ENCODE peak calls at places on chromosomes 12 and 14, in six cellular contexts. E, N, A, C, H and B are unnamed samples.

GRCh38 chr12:113334786-113335539 is at the start of gene SLC8B1:
- DNase-seq in E (peak; percentile 90), N (peak; percentile 93), A (peak; percentile 13), C (peak; percentile 93), H (peak; percentile 86), B (peak; percentile 95)

GRCh38 chr14:64845878-64846277 is 33.8 kb downstream of the SPTB start:
- DNase-seq in E (no peak), N (no peak), A (no peak), C (no peak), H (no peak), B (no peak)

GRCh38 chr14:33814010-33814409 is 136.9 kb downstream of the EGLN3 start:
- DNase-seq in E (no peak), N (no peak), A (no peak), C (no peak), H (no peak), B (no peak)

GRCh38 chr14:20631023-20631820 is 10.3 kb downstream of the OR6S1 start:
- DNase-seq in E (no peak), N (no peak), A (no peak), C (peak; percentile 86), H (peak; percentile 69), B (no peak)

GRCh38 chr12:109937371-109937770 is 37.3 kb downstream of the TCHP start:
- DNase-seq in E (no peak), N (no peak), A (no peak), C (no peak), H (no peak), B (no peak)

GRCh38 chr12:98699568-98699967 is 54.5 kb downstream of the APAF1 start:
- DNase-seq in E (no peak), N (no peak), A (no peak), C (no peak), H (no peak), B (no peak)

GRCh38 chr12:32298917-32299316 is 100.4 kb upstream of the FGD4 start:
- DNase-seq in E (no peak), N (no peak), A (no peak), C (no peak), H (no peak), B (no peak)

GRCh38 chr12:131422744-131423143 is 288.1 kb upstream of the SFSWAP start:
- DNase-seq in E (no peak), N (no peak), A (no peak), C (no peak), H (no peak), B (no peak)

GRCh38 chr14:24920265-24921080 is 129.5 kb downstream of the STXBP6 start:
- DNase-seq in E (no peak), N (no peak), A (no peak), C (no peak), H (no peak), B (no peak)

GRCh38 chr14:77319416-77319815 is 1.3 kb downstream of the POMT2 start:
- DNase-seq in E (no peak), N (no peak), A (no peak), C (peak; percentile 49), H (no peak), B (no peak)

GRCh38 chr14:67464856-67465255 is 23.7 kb downstream of the TMEM229B start:
- DNase-seq in E (no peak), N (no peak), A (no peak), C (no peak), H (no peak), B (no peak)

GRCh38 chr12:49893753-49894752 is 9.6 kb downstream of the FAIM2 start:
- DNase-seq in E (no peak), N (peak; percentile 36), A (no peak), C (peak; percentile 86), H (peak; percentile 42), B (no peak)

GRCh38 chr12:52203126-52203921 is 11.5 kb upstream of the KRT80 start:
- DNase-seq in E (peak; percentile 42), N (peak; percentile 76), A (no peak), C (peak; percentile 80), H (peak; percentile 66), B (peak; percentile 73)

GRCh38 chr12:107992870-107993451 is 136.1 kb upstream of the WSCD2 start:
- DNase-seq in E (no peak), N (no peak), A (no peak), C (peak; percentile 66), H (peak; percentile 27), B (no peak)

GRCh38 chr12:124876171-124876570 is 12.5 kb upstream of the SCARB1 start:
- DNase-seq in E (no peak), N (no peak), A (no peak), C (no peak), H (no peak), B (no peak)

GRCh38 chr12:124877423-124877822 is 13.8 kb upstream of the SCARB1 start:
- DNase-seq in E (no peak), N (no peak), A (no peak), C (no peak), H (no peak), B (no peak)

GRCh38 chr12:124881123-124881522 is 17.5 kb upstream of the SCARB1 start:
- DNase-seq in E (no peak), N (no peak), A (no peak), C (no peak), H (no peak), B (no peak)

GRCh38 chr12:124875803-124876132 is 12.1 kb upstream of the SCARB1 start:
- DNase-seq in E (no peak), N (no peak), A (no peak), C (no peak), H (no peak), B (no peak)

GRCh38 chr12:124878795-124879516 is 15.3 kb upstream of the SCARB1 start:
- DNase-seq in E (no peak), N (no peak), A (no peak), C (no peak), H (no peak), B (no peak)
- H3K4me1 ChIP-seq in E (no peaks in the 10 kb centered on the region), N (peaks cover 10% of the 10 kb centered on the region), A (no peaks in the 10 kb centered on the region), C (no peaks in the 10 kb centered on the region), H (peaks cover 23% of the 10 kb centered on the region), B (no peaks in the 10 kb centered on the region)

DNA sequence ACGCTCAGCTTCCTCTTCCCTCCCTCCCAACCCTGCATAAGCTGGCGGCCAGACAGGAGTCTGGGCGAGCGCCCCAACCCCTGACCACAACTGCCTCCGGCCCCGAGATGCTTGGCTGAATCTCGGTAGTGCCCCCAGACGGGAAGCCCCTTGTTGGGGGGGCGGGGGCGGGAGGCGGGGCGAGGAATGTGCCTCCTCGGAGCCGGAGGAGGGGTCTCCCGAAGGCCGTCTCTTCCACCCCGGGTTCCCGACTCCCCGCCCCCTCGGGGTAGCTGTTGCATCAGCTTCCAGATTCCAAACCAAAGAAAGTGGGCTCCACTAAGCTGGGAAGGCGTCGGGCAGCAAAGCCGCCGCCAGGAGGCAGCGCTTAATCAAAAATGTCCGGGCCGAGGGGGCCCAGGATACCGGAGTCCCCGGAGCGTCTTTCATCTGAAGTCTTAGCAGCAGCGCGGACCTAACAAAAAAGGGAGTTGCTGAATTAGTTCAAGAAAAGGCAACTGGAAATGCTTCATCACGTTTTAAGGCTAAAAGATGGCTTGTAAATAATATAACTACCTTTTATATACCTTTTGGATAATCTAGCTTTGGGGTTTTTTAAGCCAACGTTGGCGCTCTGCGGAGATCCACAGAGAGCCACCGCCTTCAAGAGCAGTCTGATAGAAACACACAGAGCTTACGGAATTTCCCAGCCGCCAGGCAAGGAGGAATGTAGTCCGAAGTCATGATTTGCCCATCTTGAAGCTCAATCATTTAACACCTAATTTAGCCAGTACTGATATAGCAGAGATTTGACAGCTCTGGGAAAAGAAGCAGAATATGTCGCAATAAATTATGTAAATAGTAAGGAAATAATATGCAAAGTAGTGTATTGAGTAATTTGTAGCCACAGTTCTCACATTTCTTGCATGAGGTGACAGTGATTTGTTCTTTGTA is 6.8 kb upstream of the MRPL52 start:
- DNase-seq in E (peak; percentile 74), N (peak; percentile 80), A (no peak), C (peak; percentile 89), H (peak; percentile 88), B (peak; percentile 88)
- H3K4me3 ChIP-seq in E (peak overlapping the region; percentile 62), N (peak overlapping the region; percentile 52), A (peak overlapping the region; percentile 49), C (peak overlapping the region; percentile 62), H (peak overlapping the region; percentile 33), B (peak overlapping the region; percentile 45)

GRCh38 chr14:89378119-89378518 is 38.9 kb downstream of the FOXN3 start:
- DNase-seq in E (no peak), N (no peak), A (no peak), C (no peak), H (peak; percentile 28), B (no peak)
- H3K9me3 ChIP-seq in E (peaks cover 6% of the 10 kb centered on the region), N (no peaks in the 10 kb centered on the region), A (no peaks in the 10 kb centered on the region), C (no peaks in the 10 kb centered on the region), H (no peaks in the 10 kb centered on the region), B (no peaks in the 10 kb centered on the region)

DNA sequence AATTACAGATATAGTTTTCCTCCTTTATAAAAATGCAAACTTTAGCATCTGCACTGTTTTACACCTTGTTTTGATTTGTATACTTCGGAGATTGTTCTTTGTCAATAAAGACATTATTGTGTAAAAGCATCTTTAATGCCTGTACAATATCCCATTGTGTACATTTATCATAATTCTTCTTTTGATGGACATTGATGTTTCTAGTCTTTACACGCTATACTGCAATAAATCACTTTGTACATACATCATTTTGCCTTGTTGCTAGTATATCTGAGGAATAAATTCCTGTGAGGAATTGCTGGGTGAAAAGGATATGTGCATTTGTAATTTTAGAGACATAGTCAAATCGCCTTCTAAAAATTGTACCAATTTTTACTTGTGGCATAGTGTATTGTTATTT is 30.4 kb downstream of the WDR20 start:
- DNase-seq in E (no peak), N (no peak), A (no peak), C (no peak), H (no peak), B (no peak)
- H3K4me1 ChIP-seq in E (peaks cover 54% of the 10 kb centered on the region), N (peaks cover 5% of the 10 kb centered on the region), A (no peaks in the 10 kb centered on the region), C (no peaks in the 10 kb centered on the region), H (peaks cover 6% of the 10 kb centered on the region), B (no peaks in the 10 kb centered on the region)

DNA sequence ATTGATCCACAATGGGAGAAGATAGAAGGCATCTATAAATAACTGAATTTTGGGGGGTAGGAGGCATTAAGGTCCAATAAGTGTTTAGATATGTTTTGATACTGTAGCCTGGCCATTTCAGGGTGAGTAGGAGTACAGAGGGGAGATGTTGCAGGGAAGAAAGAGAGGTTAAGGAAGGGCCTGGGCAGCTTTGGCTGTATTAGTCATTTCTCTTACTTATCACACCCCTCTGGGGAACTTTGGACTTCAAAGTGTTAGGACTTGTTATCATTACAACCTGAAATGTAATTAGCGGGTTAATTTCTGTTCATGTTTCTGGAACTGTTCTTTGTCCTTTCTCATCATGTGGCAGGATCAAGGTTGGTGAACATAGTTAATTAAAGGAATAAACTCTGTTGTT is 40.3 kb downstream of the SUSD6 start:
- DNase-seq in E (no peak), N (no peak), A (no peak), C (no peak), H (no peak), B (no peak)
- H3K4me3 ChIP-seq in E (no peak overlapping the region), N (no peak overlapping the region), A (no peak overlapping the region), C (no peak overlapping the region), H (no peak overlapping the region), B (no peak overlapping the region)

GRCh38 chr12:1716215-1716862 is 25.5 kb downstream of the ADIPOR2 start:
- DNase-seq in E (no peak), N (no peak), A (no peak), C (no peak), H (no peak), B (no peak)
- H3K9me3 ChIP-seq in E (peaks cover 13% of the 10 kb centered on the region), N (no peaks in the 10 kb centered on the region), A (no peaks in the 10 kb centered on the region), C (no peaks in the 10 kb centered on the region), H (no peaks in the 10 kb centered on the region), B (no peaks in the 10 kb centered on the region)